ENCODE peak calls at places on chromosomes 16 and 17, in seven cellular contexts. C is MM.1S, D is SK-N-SH, Q is PC-3, O is Karpas-422, T is H9, N is endothelial cell of umbilical vein. Y is an unnamed sample.

GRCh38 chr16:48383877-48384304 is 1.3 kb downstream of the SIAH1 start:
- DNase-seq in C (peak), D (no peak), Q (peak), O (no peak), T (no peak), N (peak), Y (no peak)

GRCh38 chr16:4846503-4846900 is 586 bp downstream of the GLYR1 start:
- DNase-seq in C (peak), D (peak), Q (peak), O (peak), T (peak), N (peak), Y (peak)

GRCh38 chr17:79777166-79777843 is 643 bp upstream of the CBX2 start:
- DNase-seq in C (no peak), D (no peak), Q (peak), O (peak), T (peak), N (peak), Y (peak)

GRCh38 chr17:57045868-57046671 is 39.0 kb upstream of the AKAP1 start:
- DNase-seq in C (no peak), D (peak), Q (no peak), O (no peak), T (peak), N (no peak), Y (no peak)

GRCh38 chr17:31321971-31322370 is 549 bp upstream of the EVI2A start:
- DNase-seq in C (no peak), D (no peak), Q (no peak), O (no peak), T (no peak), N (no peak), Y (no peak)

GRCh38 chr17:41925991-41926590 is 4.3 kb upstream of the ODAD4 start:
- DNase-seq in C (no peak), D (no peak), Q (no peak), O (no peak), T (no peak), N (no peak), Y (no peak)

GRCh38 chr17:8366231-8366630 is 10.3 kb downstream of the KRABD2 start:
- DNase-seq in C (no peak), D (no peak), Q (peak), O (no peak), T (no peak), N (peak), Y (no peak)

GRCh38 chr17:2594657-2595085 is 1.2 kb downstream of the PAFAH1B1 start:
- DNase-seq in C (no peak), D (no peak), Q (no peak), O (peak), T (no peak), N (no peak), Y (no peak)

GRCh38 chr17:57649731-57650484 is 95.2 kb downstream of the CCDC182 start:
- DNase-seq in C (no peak), D (no peak), Q (no peak), O (no peak), T (peak), N (no peak), Y (peak)

GRCh38 chr16:83779881-83780280 is 27.9 kb upstream of the HSBP1 start:
- DNase-seq in C (no peak), D (peak), Q (peak), O (no peak), T (no peak), N (peak), Y (no peak)

GRCh38 chr17:40063034-40063765 is 435 bp downstream of the THRA start:
- DNase-seq in C (peak), D (peak), Q (no peak), O (peak), T (peak), N (peak), Y (peak)

GRCh38 chr16:23310217-23310616 is 8.1 kb downstream of the SCNN1B start:
- DNase-seq in C (no peak), D (no peak), Q (peak), O (no peak), T (no peak), N (no peak), Y (no peak)

GRCh38 chr16:68298907-68299515 is 11.7 kb downstream of the SLC7A6OS start:
- DNase-seq in C (no peak), D (no peak), Q (peak), O (no peak), T (no peak), N (no peak), Y (peak)

GRCh38 chr16:57042157-57043111 is 49.9 kb upstream of the CPNE2 start:
- DNase-seq in C (peak), D (no peak), Q (no peak), O (peak), T (no peak), N (no peak), Y (no peak)

GRCh38 chr17:29526322-29526721 is 40.5 kb downstream of the ABHD15 start:
- DNase-seq in C (no peak), D (no peak), Q (no peak), O (no peak), T (no peak), N (no peak), Y (no peak)

GRCh38 chr16:88296437-88297177 is 86.2 kb upstream of the ZNF469 start:
- DNase-seq in C (no peak), D (no peak), Q (no peak), O (no peak), T (no peak), N (no peak), Y (no peak)

GRCh38 chr16:85901110-85901509 is 2.1 kb downstream of the IRF8 start:
- DNase-seq in C (no peak), D (no peak), Q (no peak), O (peak), T (no peak), N (no peak), Y (no peak)
- H3K9ac ChIP-seq in C (no peak), D (no peak), Q (no peak), O (peak), T (no peak), N (no peak), Y (no peak)

GRCh38 chr17:76700627-76701470 is 9.9 kb downstream of the MXRA7 start:
- DNase-seq in C (no peak), D (peak), Q (no peak), O (no peak), T (no peak), N (peak), Y (peak)
- H2AFZ ChIP-seq in C (no peak), D (peak), Q (no peak), O (no peak), T (no peak), N (no peak), Y (no peak)

GRCh38 chr17:76104140-76104895 is 731 bp upstream of the EXOC7 start:
- DNase-seq in C (no peak), D (no peak), Q (no peak), O (no peak), T (no peak), N (no peak), Y (no peak)
- H3K27ac ChIP-seq in C (no peak), D (peak), Q (peak), O (no peak), T (peak), N (no peak), Y (no peak)

GRCh38 chr16:53891409-53892139 is 187.6 kb downstream of the FTO start:
- DNase-seq in C (no peak), D (no peak), Q (no peak), O (no peak), T (no peak), N (no peak), Y (no peak)
- H3K9ac ChIP-seq in C (no peak), D (no peak), Q (no peak), O (no peak), T (no peak), N (no peak), Y (no peak)

GRCh38 chr16:30565984-30566383 is 5.5 kb downstream of the ZNF688 start:
- DNase-seq in C (no peak), D (no peak), Q (no peak), O (no peak), T (no peak), N (no peak), Y (no peak)

GRCh38 chr16:30567160-30567990 is 4.1 kb downstream of the ZNF688 start:
- DNase-seq in C (no peak), D (no peak), Q (peak), O (no peak), T (no peak), N (no peak), Y (no peak)

GRCh38 chr16:30566531-30566930 is 5.0 kb downstream of the ZNF688 start:
- DNase-seq in C (no peak), D (no peak), Q (no peak), O (no peak), T (no peak), N (no peak), Y (no peak)

GRCh38 chr16:30569746-30570325 is 1.7 kb downstream of the ZNF688 start:
- DNase-seq in C (no peak), D (no peak), Q (no peak), O (no peak), T (peak), N (no peak), Y (no peak)

DNA sequence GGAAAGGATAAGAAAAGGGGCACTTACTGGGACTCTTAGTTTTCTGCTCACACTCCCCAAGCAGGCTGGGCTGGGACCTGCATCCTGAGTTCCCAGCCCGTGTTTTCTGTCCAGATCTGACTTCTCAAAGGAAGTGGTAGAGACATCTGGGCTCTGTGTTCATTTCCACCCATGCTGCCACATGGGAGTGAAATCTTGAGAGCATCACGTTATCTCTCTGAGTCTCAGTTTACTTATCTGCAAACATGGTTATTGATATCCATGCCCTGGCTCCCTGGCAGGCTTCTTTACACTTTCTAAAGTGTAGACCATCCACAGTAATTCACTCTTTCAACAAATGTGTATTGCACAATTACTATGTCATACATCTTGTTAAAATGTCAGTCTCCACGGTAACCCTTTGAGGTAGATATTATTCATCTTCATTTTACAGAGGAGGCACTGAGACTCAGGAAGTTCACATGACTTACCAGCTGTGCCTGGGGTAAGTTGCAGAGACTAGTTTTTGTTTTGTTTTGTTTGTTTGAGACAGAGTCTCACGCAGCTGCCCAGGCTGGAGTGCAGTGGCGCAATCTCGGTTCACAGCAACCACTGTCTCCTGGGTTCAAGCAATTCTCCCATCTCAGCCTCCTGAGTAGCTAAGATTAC is 3.4 kb downstream of the ZNF688 start:
- DNase-seq in C (peak), D (no peak), Q (peak), O (no peak), T (no peak), N (no peak), Y (no peak)
- H2AFZ ChIP-seq in C (peak), D (no peak), Q (no peak), O (no peak), T (no peak), N (no peak), Y (no peak)

GRCh38 chr17:44795928-44796327 is 34.2 kb downstream of the GJC1 start:
- DNase-seq in C (no peak), D (no peak), Q (no peak), O (no peak), T (no peak), N (no peak), Y (no peak)

GRCh38 chr17:44795421-44795820 is 34.7 kb downstream of the GJC1 start:
- DNase-seq in C (no peak), D (no peak), Q (no peak), O (no peak), T (no peak), N (no peak), Y (no peak)

GRCh38 chr17:44793885-44794698 is 35.3 kb downstream of the ADAM11 start:
- DNase-seq in C (no peak), D (no peak), Q (no peak), O (no peak), T (no peak), N (no peak), Y (no peak)

GRCh38 chr17:44796731-44797130 is 33.4 kb downstream of the GJC1 start:
- DNase-seq in C (no peak), D (no peak), Q (no peak), O (no peak), T (no peak), N (no peak), Y (no peak)

GRCh38 chr17:44794699-44795413 is 35.2 kb downstream of the GJC1 start:
- DNase-seq in C (no peak), D (no peak), Q (peak), O (no peak), T (no peak), N (peak), Y (no peak)
- H3K27ac ChIP-seq in C (no peak), D (no peak), Q (peak), O (no peak), T (no peak), N (peak), Y (peak)

GRCh38 chr16:1144476-1145382 is 8.2 kb upstream of the CACNA1H start:
- DNase-seq in C (no peak), D (no peak), Q (no peak), O (no peak), T (no peak), N (no peak), Y (peak)

GRCh38 chr16:1147027-1147426 is 5.9 kb upstream of the CACNA1H start:
- DNase-seq in C (no peak), D (no peak), Q (no peak), O (no peak), T (no peak), N (no peak), Y (no peak)

GRCh38 chr16:1146409-1146808 is 6.5 kb upstream of the CACNA1H start:
- DNase-seq in C (no peak), D (no peak), Q (no peak), O (peak), T (no peak), N (no peak), Y (peak)

GRCh38 chr16:1143761-1144450 is 9.0 kb upstream of the CACNA1H start:
- DNase-seq in C (no peak), D (no peak), Q (no peak), O (no peak), T (no peak), N (no peak), Y (no peak)

GRCh38 chr16:1145383-1146100 is 7.4 kb upstream of the CACNA1H start:
- DNase-seq in C (no peak), D (no peak), Q (no peak), O (no peak), T (no peak), N (no peak), Y (peak)
- H3K9ac ChIP-seq in C (no peak), D (no peak), Q (no peak), O (no peak), T (no peak), N (no peak), Y (no peak)

GRCh38 chr16:19130385-19130784 is 16.6 kb downstream of the ITPRIPL2 start:
- DNase-seq in C (no peak), D (no peak), Q (no peak), O (no peak), T (no peak), N (no peak), Y (no peak)
- H2AFZ ChIP-seq in C (no peak), D (peak), Q (no peak), O (no peak), T (no peak), N (peak), Y (no peak)

Y was measured in neural progenitor cell.